ENCODE peak calls at places on chromosomes 11 and 22, in ten cellular contexts. A is activated naive CD8-positive, alpha-beta T cell treated with anti-CD3 and anti-CD28 coated beads, Interleukin-2, amount 10 ng/mL, durations not matched to agents 7 days and 5 days; H is ecto neural progenitor cell; K is cardiac fibroblast; L is T-cell; N is kidney epithelial cell; W is omental fat pad; T is bronchial epithelial cell; R is NCI-H510A treated with DMSO at 0.1 percent for 48 hours; Z is MM.1S. O is an unnamed sample.

GRCh38 chr11:69642549-69642912 is 1.6 kb downstream of the CCND1 start:
- DNase-seq in N (no peak), L (no peak), T (no peak), H (peak), Z (peak), A (peak), K (no peak), R (no peak), W (no peak), O (no peak)

GRCh38 chr11:102666331-102666957 is 39.1 kb downstream of the MMP27 start:
- DNase-seq in A (no peak), N (peak), H (no peak), Z (peak), K (peak), T (peak), W (no peak), R (peak), L (no peak), O (peak)

GRCh38 chr11:7077101-7077500 is 11.7 kb upstream of the RBMXL2 start:
- DNase-seq in T (no peak), Z (peak), H (peak), K (no peak), W (no peak), A (peak), N (no peak), R (no peak), L (no peak), O (no peak)

GRCh38 chr11:78560066-78560597 is 14.5 kb downstream of the NARS2 start:
- DNase-seq in K (no peak), L (no peak), H (no peak), T (no peak), N (no peak), W (no peak), R (no peak), A (no peak), Z (no peak), O (no peak)

GRCh38 chr22:18021431-18021830 is 2.9 kb downstream of the MICAL3 start:
- DNase-seq in K (no peak), L (no peak), W (no peak), A (no peak), T (peak), Z (no peak), N (no peak), R (no peak), H (no peak), O (peak)

GRCh38 chr22:23093090-23093788 is 22.9 kb downstream of the GNAZ start:
- DNase-seq in Z (no peak), A (no peak), R (no peak), W (no peak), K (no peak), T (no peak), N (no peak), L (no peak), H (no peak), O (no peak)

GRCh38 chr11:71391786-71392185 is 56.4 kb downstream of the DHCR7 start:
- DNase-seq in N (no peak), R (no peak), W (no peak), H (no peak), Z (no peak), A (no peak), L (no peak), T (no peak), K (peak), O (no peak)

GRCh38 chr11:95266751-95267374 is 35.9 kb upstream of the SESN3 start:
- DNase-seq in Z (no peak), W (no peak), N (no peak), K (no peak), L (no peak), R (no peak), T (no peak), A (no peak), H (no peak), O (no peak)

GRCh38 chr22:34567367-34567766 is 498.6 kb upstream of the ISX start:
- DNase-seq in A (no peak), H (no peak), W (no peak), L (no peak), N (no peak), T (peak), R (no peak), Z (no peak), K (no peak), O (no peak)

GRCh38 chr11:14029415-14029814 is 66.9 kb downstream of the SPON1 start:
- DNase-seq in R (peak), A (no peak), W (no peak), T (peak), L (no peak), Z (no peak), H (no peak), N (no peak), K (peak), O (peak)

GRCh38 chr11:20157768-20158167 is 2.5 kb downstream of the DBX1 start:
- DNase-seq in H (no peak), A (no peak), R (no peak), N (no peak), L (no peak), Z (no peak), K (no peak), T (no peak), W (no peak), O (no peak)

GRCh38 chr11:74388678-74389327 is 9.4 kb downstream of the PGM2L1 start:
- DNase-seq in A (no peak), Z (peak), N (no peak), R (peak), H (no peak), K (peak), T (peak), W (peak), L (no peak), O (peak)

GRCh38 chr11:78567209-78567608 is 7.5 kb downstream of the NARS2 start:
- DNase-seq in L (no peak), W (no peak), R (no peak), N (no peak), K (peak), A (no peak), Z (no peak), T (peak), H (no peak), O (peak)

GRCh38 chr22:20777420-20778177 is 3.7 kb downstream of the SERPIND1 start:
- DNase-seq in A (no peak), H (no peak), L (no peak), N (peak), Z (no peak), R (peak), K (peak), T (peak), W (no peak), O (peak)

GRCh38 chr22:17158176-17158567 is 905 bp downstream of the HDHD5 start:
- DNase-seq in T (no peak), R (no peak), K (no peak), A (no peak), H (no peak), L (no peak), Z (no peak), W (no peak), N (no peak), O (no peak)